ENCODE peak calls at places on chromosomes 11 and 22, in five cellular contexts. G is GM13977; P is stimulated activated naive CD4-positive, alpha-beta T cell; Z is left ventricle myocardium inferior; K is stimulated activated CD4-positive, alpha-beta T cell treated with anti-CD3 and anti-CD28 coated beads, TNF-alpha, amount 100 ng/mL, for 24 hours. B is an unnamed sample.

GRCh38 chr11:122062763-122063162 is 53.3 kb downstream of the BLID start:
- DNase-seq in Z (no peak), G (no peak), K (no peak), P (no peak), B (no peak)

GRCh38 chr22:20853236-20853660 is 5.4 kb downstream of the PI4KA start:
- DNase-seq in P (no peak), G (no peak), K (no peak), Z (no peak), B (no peak)

GRCh38 chr11:8225589-8226036 is 38.1 kb downstream of the LMO1 start:
- DNase-seq in G (peak), K (peak), P (no peak), Z (peak), B (no peak)

GRCh38 chr11:123046473-123047264 is 15.3 kb downstream of the HSPA8 start:
- DNase-seq in P (no peak), Z (no peak), K (no peak), G (no peak), B (no peak)

GRCh38 chr11:103322861-103323260 is 213.6 kb downstream of the DYNC2H1 start:
- DNase-seq in Z (no peak), G (no peak), K (no peak), P (no peak), B (no peak)

GRCh38 chr22:48950151-48950915 is 877.3 kb downstream of the BRD1 start:
- DNase-seq in G (no peak), P (no peak), Z (no peak), K (no peak), B (no peak)

GRCh38 chr11:133787379-133788103 is 57.8 kb downstream of the SPATA19 start:
- DNase-seq in P (no peak), Z (peak), K (no peak), G (no peak), B (no peak)

GRCh38 chr11:29184939-29185890 is 831.6 kb downstream of the KCNA4 start:
- DNase-seq in Z (no peak), P (no peak), G (no peak), K (no peak), B (peak)

B was measured in brain pericyte.